ENCODE peak calls at places on chromosome 16, in seven cellular contexts. One of them, this sample, is unnamed.

GRCh38 chr16:68887107-68887506 is 43.8 kb downstream of the TANGO6 start:
- DNase-seq in SK-N-SH: no peak
- DNase-seq in H1: no peak
- DNase-seq in GM12878: no peak
- DNase-seq in K562: no peak
- DNase-seq in GM12892: no peak
- DNase-seq in HepG2: no peak
- DNase-seq in this sample: no peak

GRCh38 chr16:17343028-17343427 is 127.7 kb downstream of the XYLT1 start:
- DNase-seq in SK-N-SH: no peak
- DNase-seq in H1: no peak
- DNase-seq in GM12878: peak; percentile 63
- DNase-seq in K562: no peak
- DNase-seq in GM12892: peak; percentile 37
- DNase-seq in HepG2: no peak
- DNase-seq in this sample: no peak

GRCh38 chr16:15856901-15857778 is at the start of gene MYH11:
- DNase-seq in SK-N-SH: peak; percentile 56
- DNase-seq in H1: peak; percentile 72
- DNase-seq in GM12878: no peak
- DNase-seq in K562: no peak
- DNase-seq in GM12892: no peak
- DNase-seq in HepG2: no peak
- DNase-seq in this sample: no peak

GRCh38 chr16:70348991-70349390 is 2.3 kb downstream of the DDX19A start:
- DNase-seq in SK-N-SH: no peak
- DNase-seq in H1: no peak
- DNase-seq in GM12878: no peak
- DNase-seq in K562: no peak
- DNase-seq in GM12892: no peak
- DNase-seq in HepG2: no peak
- DNase-seq in this sample: no peak

GRCh38 chr16:7867831-7868230 is 535.2 kb downstream of the RBFOX1 start:
- DNase-seq in SK-N-SH: no peak
- DNase-seq in H1: no peak
- DNase-seq in GM12878: no peak
- DNase-seq in K562: no peak
- DNase-seq in GM12892: no peak
- DNase-seq in HepG2: no peak
- DNase-seq in this sample: no peak

GRCh38 chr16:53100889-53101288 is 46.1 kb downstream of the CHD9 start:
- DNase-seq in SK-N-SH: no peak
- DNase-seq in H1: no peak
- DNase-seq in GM12878: no peak
- DNase-seq in K562: no peak
- DNase-seq in GM12892: no peak
- DNase-seq in HepG2: no peak
- DNase-seq in this sample: no peak

GRCh38 chr16:79892278-79892677 is 291.7 kb upstream of the MAF start:
- DNase-seq in SK-N-SH: no peak
- DNase-seq in H1: no peak
- DNase-seq in GM12878: no peak
- DNase-seq in K562: no peak
- DNase-seq in GM12892: no peak
- DNase-seq in HepG2: no peak
- DNase-seq in this sample: no peak

GRCh38 chr16:7504844-7505243 is 172.2 kb downstream of the RBFOX1 start:
- DNase-seq in SK-N-SH: no peak
- DNase-seq in H1: no peak
- DNase-seq in GM12878: no peak
- DNase-seq in K562: no peak
- DNase-seq in GM12892: no peak
- DNase-seq in HepG2: no peak
- DNase-seq in this sample: no peak

GRCh38 chr16:4882633-4883285 is 35.5 kb downstream of the UBN1 start:
- DNase-seq in SK-N-SH: peak; percentile 62
- DNase-seq in H1: no peak
- DNase-seq in GM12878: no peak
- DNase-seq in K562: no peak
- DNase-seq in GM12892: no peak
- DNase-seq in HepG2: no peak
- DNase-seq in this sample: no peak

GRCh38 chr16:72400257-72401078 is 228.5 kb upstream of the PMFBP1 start:
- DNase-seq in SK-N-SH: peak; percentile 54
- DNase-seq in H1: peak; percentile 74
- DNase-seq in GM12878: peak; percentile 7
- DNase-seq in K562: peak; percentile 49
- DNase-seq in GM12892: peak; percentile 10
- DNase-seq in HepG2: peak; percentile 71
- DNase-seq in this sample: peak; percentile 5

GRCh38 chr16:30030011-30030685 is 923 bp downstream of the TLCD3B start:
- DNase-seq in SK-N-SH: peak; percentile 63
- DNase-seq in H1: no peak
- DNase-seq in GM12878: no peak
- DNase-seq in K562: no peak
- DNase-seq in GM12892: no peak
- DNase-seq in HepG2: no peak
- DNase-seq in this sample: no peak

GRCh38 chr16:82524939-82525338 is 101.8 kb upstream of the CDH13 start:
- DNase-seq in SK-N-SH: no peak
- DNase-seq in H1: no peak
- DNase-seq in GM12878: no peak
- DNase-seq in K562: no peak
- DNase-seq in GM12892: no peak
- DNase-seq in HepG2: peak; percentile 88
- DNase-seq in this sample: no peak

GRCh38 chr16:8370374-8371015 is 219.8 kb downstream of the TMEM114 start:
- DNase-seq in SK-N-SH: no peak
- DNase-seq in H1: no peak
- DNase-seq in GM12878: no peak
- DNase-seq in K562: no peak
- DNase-seq in GM12892: no peak
- DNase-seq in HepG2: peak; percentile 28
- DNase-seq in this sample: no peak

GRCh38 chr16:10093564-10093963 is 88.7 kb downstream of the GRIN2A start:
- DNase-seq in SK-N-SH: no peak
- DNase-seq in H1: no peak
- DNase-seq in GM12878: no peak
- DNase-seq in K562: no peak
- DNase-seq in GM12892: no peak
- DNase-seq in HepG2: no peak
- DNase-seq in this sample: no peak

GRCh38 chr16:82181456-82182185 is 11.6 kb upstream of the MPHOSPH6 start:
- DNase-seq in SK-N-SH: no peak
- DNase-seq in H1: no peak
- DNase-seq in GM12878: no peak
- DNase-seq in K562: no peak
- DNase-seq in GM12892: no peak
- DNase-seq in HepG2: no peak
- DNase-seq in this sample: no peak

GRCh38 chr16:48720266-48720665 is 110.3 kb upstream of the N4BP1 start:
- DNase-seq in SK-N-SH: no peak
- DNase-seq in H1: peak; percentile 71
- DNase-seq in GM12878: no peak
- DNase-seq in K562: peak; percentile 21
- DNase-seq in GM12892: no peak
- DNase-seq in HepG2: peak; percentile 15
- DNase-seq in this sample: no peak

GRCh38 chr16:22797551-22797950 is 16.4 kb upstream of the HS3ST2 start:
- DNase-seq in SK-N-SH: no peak
- DNase-seq in H1: no peak
- DNase-seq in GM12878: no peak
- DNase-seq in K562: no peak
- DNase-seq in GM12892: no peak
- DNase-seq in HepG2: no peak
- DNase-seq in this sample: no peak

GRCh38 chr16:57019746-57020145 is 30.4 kb downstream of the NLRC5 start:
- DNase-seq in SK-N-SH: no peak
- DNase-seq in H1: no peak
- DNase-seq in GM12878: no peak
- DNase-seq in K562: no peak
- DNase-seq in GM12892: no peak
- DNase-seq in HepG2: no peak
- DNase-seq in this sample: no peak

GRCh38 chr16:87538594-87538993 is 45.8 kb upstream of the ZCCHC14 start:
- DNase-seq in SK-N-SH: no peak
- DNase-seq in H1: no peak
- DNase-seq in GM12878: no peak
- DNase-seq in K562: no peak
- DNase-seq in GM12892: no peak
- DNase-seq in HepG2: no peak
- DNase-seq in this sample: no peak

GRCh38 chr16:4059969-4060368 is 56.3 kb downstream of the ADCY9 start:
- DNase-seq in SK-N-SH: no peak
- DNase-seq in H1: no peak
- DNase-seq in GM12878: no peak
- DNase-seq in K562: no peak
- DNase-seq in GM12892: no peak
- DNase-seq in HepG2: no peak
- DNase-seq in this sample: no peak

DNA sequence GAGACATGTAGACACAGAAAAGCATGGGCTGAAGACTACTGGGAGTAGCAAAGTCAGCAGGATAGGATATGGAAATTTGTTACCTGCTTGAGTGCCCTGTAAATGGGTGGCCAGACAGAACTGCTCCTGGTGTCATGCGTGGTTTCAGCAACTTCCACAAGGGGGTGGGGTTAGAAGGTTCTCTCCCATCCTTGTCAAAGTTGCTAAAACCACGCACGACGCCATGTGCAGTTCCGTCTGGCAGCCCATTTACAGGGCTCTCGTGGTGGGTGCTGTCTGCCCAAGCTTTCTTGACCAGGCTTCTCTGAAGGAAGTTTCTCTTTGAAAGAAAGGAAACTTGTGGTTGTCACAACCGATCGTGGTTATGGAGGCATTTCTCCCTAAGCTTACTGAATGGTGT is 6.9 kb upstream of the DBNDD1 start:
- DNase-seq in SK-N-SH: no peak
- DNase-seq in H1: no peak
- DNase-seq in GM12878: no peak
- DNase-seq in K562: peak; percentile 52
- DNase-seq in GM12892: no peak
- DNase-seq in HepG2: no peak
- DNase-seq in this sample: no peak
- TF ChIP-seq TAF1 in SK-N-SH: no peak
- TF ChIP-seq TAF1 in H1: no peak
- TF ChIP-seq TAF1 in GM12878: no peak
- TF ChIP-seq TAF1 in K562: no peak
- TF ChIP-seq TAF1 in GM12892: no peak
- TF ChIP-seq TAF1 in HepG2: no peak
- TF ChIP-seq TAF1 in this sample: no peak

GRCh38 chr16:50316102-50316847 is 49.9 kb downstream of the ADCY7 start:
- DNase-seq in SK-N-SH: no peak
- DNase-seq in H1: no peak
- DNase-seq in GM12878: no peak
- DNase-seq in K562: no peak
- DNase-seq in GM12892: no peak
- DNase-seq in HepG2: no peak
- DNase-seq in this sample: no peak

GRCh38 chr16:50311891-50312501 is 45.6 kb downstream of the ADCY7 start:
- DNase-seq in SK-N-SH: no peak
- DNase-seq in H1: no peak
- DNase-seq in GM12878: no peak
- DNase-seq in K562: no peak
- DNase-seq in GM12892: peak; percentile 29
- DNase-seq in HepG2: no peak
- DNase-seq in this sample: no peak

GRCh38 chr16:50314665-50315064 is 48.3 kb downstream of the ADCY7 start:
- DNase-seq in SK-N-SH: peak; percentile 6
- DNase-seq in H1: no peak
- DNase-seq in GM12878: no peak
- DNase-seq in K562: no peak
- DNase-seq in GM12892: no peak
- DNase-seq in HepG2: no peak
- DNase-seq in this sample: no peak

GRCh38 chr16:50315346-50315997 is 49.1 kb downstream of the ADCY7 start:
- DNase-seq in SK-N-SH: peak; percentile 80
- DNase-seq in H1: no peak
- DNase-seq in GM12878: no peak
- DNase-seq in K562: no peak
- DNase-seq in GM12892: no peak
- DNase-seq in HepG2: no peak
- DNase-seq in this sample: no peak

GRCh38 chr16:50313596-50314483 is 47.5 kb downstream of the ADCY7 start:
- DNase-seq in SK-N-SH: no peak
- DNase-seq in H1: peak; percentile 41
- DNase-seq in GM12878: no peak
- DNase-seq in K562: no peak
- DNase-seq in GM12892: peak; percentile 21
- DNase-seq in HepG2: peak; percentile 95
- DNase-seq in this sample: no peak
- TF ChIP-seq TAF1 in SK-N-SH: no peak
- TF ChIP-seq TAF1 in H1: no peak
- TF ChIP-seq TAF1 in GM12878: no peak
- TF ChIP-seq TAF1 in K562: no peak
- TF ChIP-seq TAF1 in GM12892: no peak
- TF ChIP-seq TAF1 in HepG2: no peak
- TF ChIP-seq TAF1 in this sample: no peak

DNA sequence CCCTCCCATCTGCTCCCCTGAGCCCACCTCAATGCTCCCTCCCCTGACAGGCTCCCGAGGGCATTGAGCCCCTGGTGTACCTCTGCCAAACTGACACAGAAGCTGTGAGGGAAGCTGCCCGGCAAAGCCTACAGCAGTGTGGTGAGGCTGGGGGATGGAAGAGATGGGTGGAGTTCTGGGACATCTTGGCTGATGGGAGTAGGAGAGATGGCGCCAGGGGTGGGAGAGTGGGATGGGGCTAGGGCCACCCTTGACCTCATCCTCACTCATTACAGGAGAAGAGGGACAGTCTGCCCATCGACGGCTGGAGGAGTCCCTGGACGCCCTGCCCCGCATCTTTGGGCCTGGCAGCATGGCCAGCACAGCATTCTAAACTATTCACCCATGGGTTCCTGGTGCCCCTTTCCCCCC is 16.2 kb upstream of the CTCF start:
- DNase-seq in SK-N-SH: peak; percentile 20
- DNase-seq in H1: no peak
- DNase-seq in GM12878: no peak
- DNase-seq in K562: no peak
- DNase-seq in GM12892: no peak
- DNase-seq in HepG2: no peak
- DNase-seq in this sample: no peak
- TF ChIP-seq TAF1 in SK-N-SH: no peak
- TF ChIP-seq TAF1 in H1: no peak
- TF ChIP-seq TAF1 in GM12878: no peak
- TF ChIP-seq TAF1 in K562: no peak
- TF ChIP-seq TAF1 in GM12892: no peak
- TF ChIP-seq TAF1 in HepG2: no peak
- TF ChIP-seq TAF1 in this sample: no peak

DNA sequence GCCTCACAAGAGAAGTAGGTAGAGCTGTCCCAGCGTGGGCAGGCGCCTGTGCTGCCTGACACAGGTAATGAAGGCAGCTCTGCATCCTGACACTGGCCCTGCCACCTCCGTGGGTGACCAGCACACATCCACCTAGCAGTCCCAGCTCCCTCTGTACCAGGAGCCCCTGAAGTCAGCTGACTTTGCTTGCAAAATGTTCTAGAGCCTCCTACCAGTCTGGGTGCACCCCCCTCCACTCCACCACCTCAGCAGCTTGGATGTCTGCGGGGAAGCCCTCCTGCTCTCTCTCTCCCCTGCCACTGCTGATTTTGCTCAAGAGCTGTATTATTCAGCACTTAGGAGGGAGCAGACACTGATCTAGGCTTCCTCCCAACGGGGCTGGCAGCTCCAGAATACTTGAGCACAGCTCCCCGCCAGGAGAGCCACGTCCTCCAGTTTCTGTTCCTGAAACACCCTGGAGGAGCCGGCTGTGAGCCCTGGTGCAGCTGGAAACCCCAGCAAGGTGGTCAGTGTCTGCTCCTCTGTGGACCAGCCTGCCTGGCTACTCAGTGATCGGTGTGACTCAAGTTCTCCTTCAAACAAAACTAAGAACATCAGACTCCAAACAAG is 1.0 kb downstream of the RNF166 start:
- DNase-seq in SK-N-SH: no peak
- DNase-seq in H1: no peak
- DNase-seq in GM12878: no peak
- DNase-seq in K562: no peak
- DNase-seq in GM12892: no peak
- DNase-seq in HepG2: no peak
- DNase-seq in this sample: no peak
- TF ChIP-seq TAF1 in SK-N-SH: no peak
- TF ChIP-seq TAF1 in H1: no peak
- TF ChIP-seq TAF1 in GM12878: no peak
- TF ChIP-seq TAF1 in K562: no peak
- TF ChIP-seq TAF1 in GM12892: no peak
- TF ChIP-seq TAF1 in HepG2: no peak
- TF ChIP-seq TAF1 in this sample: no peak

This sample was measured in GM12891.